ENCODE peak calls at places on chromosomes 7 and 10, in nine cellular contexts. U is CD8-positive, alpha-beta T cell; T is fibroblast of the aortic adventitia; W is osteocyte; K is hepatocyte; M is mesothelial cell of epicardium; I is mucosa of descending colon; P is uterus; D is dorsolateral prefrontal cortex. N is an unnamed sample.

GRCh38 chr7:73342645-73343044 is 14.7 kb downstream of the FKBP6 start:
- DNase-seq in U (no peak), T (peak), W (no peak), K (peak), M (no peak), I (no peak), P (peak), D (no peak), N (no peak)

GRCh38 chr7:151011097-151011409 is 13.2 kb downstream of the ATG9B start:
- DNase-seq in U (no peak), T (no peak), W (no peak), K (no peak), M (no peak), I (no peak), P (no peak), D (no peak), N (no peak)

GRCh38 chr10:3747248-3747960 is 37.6 kb downstream of the KLF6 start:
- DNase-seq in U (no peak), T (no peak), W (peak), K (no peak), M (no peak), I (no peak), P (no peak), D (no peak), N (no peak)

GRCh38 chr10:112280205-112280921 is 2.8 kb upstream of the TECTB start:
- DNase-seq in U (no peak), T (no peak), W (no peak), K (peak), M (no peak), I (no peak), P (no peak), D (no peak), N (no peak)

GRCh38 chr10:109963439-109963838 is 40.1 kb upstream of the XPNPEP1 start:
- DNase-seq in U (no peak), T (peak), W (no peak), K (no peak), M (no peak), I (no peak), P (no peak), D (no peak), N (no peak)

GRCh38 chr10:121655254-121656142 is 57.3 kb upstream of the FGFR2 start:
- DNase-seq in U (no peak), T (no peak), W (no peak), K (no peak), M (no peak), I (no peak), P (no peak), D (no peak), N (no peak)

GRCh38 chr7:155020996-155021395 is 18.1 kb upstream of the PAXIP1 start:
- DNase-seq in U (no peak), T (no peak), W (peak), K (no peak), M (no peak), I (no peak), P (no peak), D (no peak), N (no peak)

GRCh38 chr10:102452672-102453340 is 1.5 kb upstream of the C10orf95 start:
- DNase-seq in U (no peak), T (peak), W (no peak), K (peak), M (no peak), I (no peak), P (no peak), D (peak), N (no peak)

GRCh38 chr7:1852781-1853618 is 182.9 kb downstream of the ELFN1 start:
- DNase-seq in U (no peak), T (no peak), W (no peak), K (no peak), M (peak), I (peak), P (no peak), D (no peak), N (no peak)

GRCh38 chr7:152076324-152076821 is 50.9 kb downstream of the GALNT11 start:
- DNase-seq in U (no peak), T (peak), W (no peak), K (peak), M (no peak), I (no peak), P (no peak), D (no peak), N (no peak)

GRCh38 chr7:30395676-30396075 is 82.9 kb downstream of the NOD1 start:
- DNase-seq in U (no peak), T (no peak), W (no peak), K (no peak), M (no peak), I (no peak), P (no peak), D (no peak), N (no peak)

GRCh38 chr7:30391806-30392205 is 86.8 kb downstream of the NOD1 start:
- DNase-seq in U (no peak), T (no peak), W (no peak), K (no peak), M (no peak), I (no peak), P (no peak), D (no peak), N (no peak)

GRCh38 chr7:30390872-30391646 is 87.5 kb downstream of the NOD1 start:
- DNase-seq in U (no peak), T (no peak), W (no peak), K (no peak), M (no peak), I (no peak), P (no peak), D (no peak), N (no peak)

GRCh38 chr7:30396379-30396778 is 82.2 kb downstream of the NOD1 start:
- DNase-seq in U (no peak), T (peak), W (no peak), K (no peak), M (no peak), I (no peak), P (no peak), D (no peak), N (no peak)
- TF ChIP-seq CTCF in U (no peak), T (peak), W (peak), K (no peak), M (no peak), I (no peak), P (no peak), D (no peak), N (no peak)

GRCh38 chr7:36083626-36084380 is 69.3 kb upstream of the EEPD1 start:
- DNase-seq in U (no peak), T (no peak), W (no peak), K (no peak), M (no peak), I (no peak), P (no peak), D (no peak), N (no peak)
- TF ChIP-seq CTCF in U (no peak), T (no peak), W (no peak), K (no peak), M (no peak), I (no peak), P (no peak), D (no peak), N (no peak)

GRCh38 chr10:96337106-96337505 is 21.7 kb downstream of the OPALIN start:
- DNase-seq in U (no peak), T (no peak), W (peak), K (no peak), M (no peak), I (no peak), P (no peak), D (no peak), N (no peak)

GRCh38 chr10:96339383-96339782 is 19.4 kb downstream of the OPALIN start:
- DNase-seq in U (no peak), T (no peak), W (no peak), K (no peak), M (no peak), I (no peak), P (no peak), D (no peak), N (no peak)

GRCh38 chr10:96333091-96333490 is 25.7 kb downstream of the OPALIN start:
- DNase-seq in U (no peak), T (no peak), W (no peak), K (no peak), M (no peak), I (no peak), P (no peak), D (no peak), N (no peak)

GRCh38 chr10:96338279-96338925 is 20.4 kb downstream of the OPALIN start:
- DNase-seq in U (no peak), T (no peak), W (no peak), K (no peak), M (no peak), I (no peak), P (no peak), D (no peak), N (no peak)

DNA sequence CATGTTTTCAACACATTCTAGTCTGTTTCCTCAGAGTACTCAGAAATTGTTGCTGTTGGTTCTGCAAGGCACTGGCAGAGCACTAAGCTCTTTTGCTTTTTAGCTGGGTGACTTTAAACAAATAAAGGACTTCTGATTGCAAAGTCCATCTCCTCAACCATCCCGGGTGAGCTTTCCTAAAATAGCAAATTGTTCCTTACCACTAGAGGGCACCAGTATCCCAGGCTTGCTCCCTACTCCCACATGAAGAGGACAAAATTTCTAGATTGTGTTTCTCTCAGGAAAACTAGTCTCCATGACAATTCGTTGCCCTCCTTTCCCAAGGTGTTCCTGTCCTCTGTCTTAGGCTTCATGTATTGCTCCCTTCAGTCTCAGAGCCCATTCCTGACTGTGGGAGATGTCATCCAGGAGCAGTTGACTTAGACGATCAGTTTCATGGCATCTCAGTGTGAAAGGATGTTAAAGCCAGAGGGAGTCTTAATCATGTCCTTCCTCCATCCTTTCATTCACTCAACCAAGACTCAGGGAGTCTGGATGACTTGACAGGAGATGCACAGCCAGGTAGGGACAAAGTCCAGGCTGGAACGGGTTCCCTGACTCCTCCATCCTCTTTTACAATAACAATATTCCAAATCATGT is 23.8 kb downstream of the OPALIN start:
- DNase-seq in U (no peak), T (peak), W (no peak), K (peak), M (no peak), I (no peak), P (no peak), D (no peak), N (no peak)
- TF ChIP-seq CTCF in U (peak), T (peak), W (peak), K (peak), M (peak), I (peak), P (no peak), D (peak), N (peak)

GRCh38 chr7:140506788-140507464 is 27.6 kb upstream of the MKRN1 start:
- DNase-seq in U (no peak), T (peak), W (peak), K (peak), M (no peak), I (no peak), P (peak), D (no peak), N (no peak)
- TF ChIP-seq CTCF in U (no peak), T (peak), W (peak), K (no peak), M (no peak), I (no peak), P (peak), D (no peak), N (no peak)

GRCh38 chr7:158325530-158326381 is 261.9 kb downstream of the PTPRN2 start:
- DNase-seq in U (no peak), T (no peak), W (peak), K (peak), M (no peak), I (peak), P (no peak), D (no peak), N (no peak)
- TF ChIP-seq CTCF in U (no peak), T (no peak), W (no peak), K (peak), M (no peak), I (no peak), P (no peak), D (peak), N (no peak)

GRCh38 chr10:104297697-104298660 is 29.0 kb downstream of the GSTO2 start:
- DNase-seq in U (no peak), T (no peak), W (no peak), K (no peak), M (no peak), I (no peak), P (no peak), D (no peak), N (no peak)
- TF ChIP-seq CTCF in U (peak), T (peak), W (peak), K (peak), M (no peak), I (no peak), P (no peak), D (peak), N (no peak)